ENCODE peak calls at places on chromosome 3, in four cellular contexts. One of them, this sample, is unnamed.

GRCh38 chr3:179107617-179108016 is 36.0 kb upstream of the ZMAT3 start:
- DNase-seq in H54: no peak
- DNase-seq in nephron progenitor cell: no peak
- DNase-seq in activated CD8-positive, alpha-beta memory T cell treated with anti-CD3 and anti-CD28 coated beads for 24 hours: no peak
- DNase-seq in this sample: no peak

GRCh38 chr3:130539005-130539404 is 22.0 kb downstream of the COL6A6 start:
- DNase-seq in H54: peak
- DNase-seq in nephron progenitor cell: peak
- DNase-seq in activated CD8-positive, alpha-beta memory T cell treated with anti-CD3 and anti-CD28 coated beads for 24 hours: peak
- DNase-seq in this sample: no peak

GRCh38 chr3:134076816-134077215 is 47.1 kb upstream of the SLCO2A1 start:
- DNase-seq in H54: no peak
- DNase-seq in activated CD8-positive, alpha-beta memory T cell treated with anti-CD3 and anti-CD28 coated beads for 24 hours: no peak
- DNase-seq in nephron progenitor cell: no peak
- DNase-seq in this sample: no peak

GRCh38 chr3:158103956-158104338 is 2.3 kb downstream of the SHOX2 start:
- DNase-seq in nephron progenitor cell: peak
- DNase-seq in activated CD8-positive, alpha-beta memory T cell treated with anti-CD3 and anti-CD28 coated beads for 24 hours: no peak
- DNase-seq in H54: no peak
- DNase-seq in this sample: no peak

GRCh38 chr3:135516143-135516542 is 449.4 kb upstream of the PPP2R3A start:
- DNase-seq in H54: no peak
- DNase-seq in nephron progenitor cell: no peak
- DNase-seq in activated CD8-positive, alpha-beta memory T cell treated with anti-CD3 and anti-CD28 coated beads for 24 hours: no peak
- DNase-seq in this sample: no peak

GRCh38 chr3:138442433-138442832 is 8.0 kb downstream of the ESYT3 start:
- DNase-seq in H54: peak
- DNase-seq in nephron progenitor cell: peak
- DNase-seq in activated CD8-positive, alpha-beta memory T cell treated with anti-CD3 and anti-CD28 coated beads for 24 hours: no peak
- DNase-seq in this sample: peak

GRCh38 chr3:69781593-69781992 is 42.3 kb downstream of the MITF start:
- DNase-seq in activated CD8-positive, alpha-beta memory T cell treated with anti-CD3 and anti-CD28 coated beads for 24 hours: no peak
- DNase-seq in nephron progenitor cell: no peak
- DNase-seq in H54: no peak
- DNase-seq in this sample: no peak

GRCh38 chr3:190404715-190405114 is 16.8 kb downstream of the CLDN16 start:
- DNase-seq in H54: no peak
- DNase-seq in activated CD8-positive, alpha-beta memory T cell treated with anti-CD3 and anti-CD28 coated beads for 24 hours: no peak
- DNase-seq in nephron progenitor cell: no peak
- DNase-seq in this sample: no peak

GRCh38 chr3:140529096-140529495 is 148.8 kb upstream of the TRIM42 start:
- DNase-seq in nephron progenitor cell: no peak
- DNase-seq in H54: peak
- DNase-seq in activated CD8-positive, alpha-beta memory T cell treated with anti-CD3 and anti-CD28 coated beads for 24 hours: no peak
- DNase-seq in this sample: peak

GRCh38 chr3:56985460-56986327 is 74.8 kb upstream of the SPATA12 start:
- DNase-seq in H54: no peak
- DNase-seq in nephron progenitor cell: no peak
- DNase-seq in activated CD8-positive, alpha-beta memory T cell treated with anti-CD3 and anti-CD28 coated beads for 24 hours: no peak
- DNase-seq in this sample: no peak

GRCh38 chr3:23647706-23648258 is 158.0 kb upstream of the UBE2E1 start:
- DNase-seq in nephron progenitor cell: no peak
- DNase-seq in activated CD8-positive, alpha-beta memory T cell treated with anti-CD3 and anti-CD28 coated beads for 24 hours: no peak
- DNase-seq in H54: no peak
- DNase-seq in this sample: no peak

GRCh38 chr3:58471025-58471887 is 20.6 kb upstream of the KCTD6 start:
- DNase-seq in H54: peak
- DNase-seq in nephron progenitor cell: peak
- DNase-seq in activated CD8-positive, alpha-beta memory T cell treated with anti-CD3 and anti-CD28 coated beads for 24 hours: peak
- DNase-seq in this sample: peak

GRCh38 chr3:70840106-70840870 is 527.9 kb upstream of the MDFIC2 start:
- DNase-seq in activated CD8-positive, alpha-beta memory T cell treated with anti-CD3 and anti-CD28 coated beads for 24 hours: no peak
- DNase-seq in nephron progenitor cell: no peak
- DNase-seq in H54: no peak
- DNase-seq in this sample: no peak